ENCODE peak calls at places on chromosomes 7 and 10, in ten cellular contexts. C is choroid plexus epithelial cell; B is non-pigmented ciliary epithelial cell; M is GF-D8; A is OCI-LY7; X is T follicular helper cell; W is activated CD8-positive, alpha-beta memory T cell treated with anti-CD3 and anti-CD28 coated beads for 24 hours; H is NCI-H1417; Y is activated CD4-positive, alpha-beta T cell treated with anti-CD3 and anti-CD28 coated beads, Interleukin-2, amount 10 ng/mL, durations not matched to agents 7 days and 5 days; D is NCI-H748 treated with DMSO at 0.1 percent for 48 hours. S is an unnamed sample.

GRCh38 chr10:128709975-128710794 is 584.0 kb upstream of the MKI67 start:
- DNase-seq in X (no peak), D (no peak), Y (no peak), H (no peak), W (no peak), B (no peak), C (no peak), M (no peak), A (no peak), S (no peak)

GRCh38 chr7:82389847-82390246 is 53.7 kb downstream of the CACNA2D1 start:
- DNase-seq in W (no peak), A (no peak), X (no peak), D (no peak), C (peak; percentile 44), B (no peak), Y (no peak), M (no peak), H (no peak), S (no peak)

GRCh38 chr7:108211382-108212201 is 81.4 kb upstream of the LAMB4 start:
- DNase-seq in H (peak; percentile 40), Y (no peak), B (peak; percentile 44), M (no peak), W (no peak), X (no peak), D (no peak), A (no peak), C (peak; percentile 65), S (peak; percentile 92)

GRCh38 chr7:28005848-28006233 is 174.8 kb downstream of the JAZF1 start:
- DNase-seq in C (no peak), M (no peak), A (no peak), D (no peak), B (no peak), W (no peak), H (no peak), Y (no peak), X (no peak), S (peak; percentile 57)

GRCh38 chr10:86756511-86757109 is at the start of gene BMPR1A:
- DNase-seq in B (no peak), A (no peak), C (peak; percentile 92), W (no peak), X (no peak), Y (no peak), D (no peak), M (no peak), H (no peak), S (no peak)

GRCh38 chr10:102122450-102122849 is 2.3 kb upstream of the LDB1 start:
- DNase-seq in Y (no peak), X (no peak), B (no peak), C (no peak), D (no peak), H (no peak), M (no peak), A (no peak), W (no peak), S (no peak)

GRCh38 chr7:17782216-17782549 is 158.1 kb downstream of the SNX13 start:
- DNase-seq in B (no peak), X (no peak), D (no peak), A (no peak), C (no peak), M (no peak), W (no peak), H (no peak), Y (no peak), S (no peak)

GRCh38 chr7:2738110-2738509 is 50.1 kb downstream of the AMZ1 start:
- DNase-seq in Y (no peak), M (no peak), A (no peak), D (no peak), H (no peak), B (no peak), C (peak; percentile 37), W (no peak), X (no peak), S (no peak)

GRCh38 chr7:43014374-43014773 is 82.2 kb downstream of the MRPL32 start:
- DNase-seq in Y (no peak), X (no peak), W (no peak), A (no peak), B (no peak), D (no peak), M (no peak), H (peak; percentile 33), C (no peak), S (no peak)

GRCh38 chr7:76358478-76359110 is at the start of gene YWHAG:
- DNase-seq in A (peak; percentile 90), W (peak; percentile 97), D (no peak), Y (peak; percentile 86), H (peak; percentile 94), X (peak; percentile 81), M (peak; percentile 73), C (peak; percentile 92), B (no peak), S (peak; percentile 83)

GRCh38 chr10:129914960-129915359 is 49.1 kb downstream of the EBF3 start:
- DNase-seq in X (no peak), C (no peak), D (no peak), W (no peak), M (no peak), Y (no peak), H (no peak), B (no peak), A (no peak), S (no peak)

GRCh38 chr7:52540041-52540440 is 495.4 kb upstream of the POM121L12 start:
- DNase-seq in X (no peak), A (no peak), B (peak; percentile 18), M (no peak), Y (no peak), H (no peak), C (no peak), D (no peak), W (no peak), S (peak; percentile 38)

GRCh38 chr10:1548146-1548545 is 189.2 kb downstream of the ADARB2 start:
- DNase-seq in C (no peak), B (no peak), A (no peak), X (no peak), M (no peak), Y (no peak), H (no peak), W (no peak), D (no peak), S (no peak)

S was measured in RCC 7860.